ENCODE peak calls at places on chromosome 2, in ten cellular contexts. One of them, this sample, is unnamed.

GRCh38 chr2:46179037-46179621 is 118.1 kb upstream of the EPAS1 start:
- DNase-seq in AG04450: peak
- DNase-seq in kidney: peak
- DNase-seq in GM10248: peak
- DNase-seq in tibial nerve: peak
- DNase-seq in GM13976: peak
- DNase-seq in CD8-positive, alpha-beta T cell: peak
- DNase-seq in fibroblast of villous mesenchyme: peak
- DNase-seq in GM12865: peak
- DNase-seq in AG04449: peak
- DNase-seq in this sample: no peak

GRCh38 chr2:9797681-9798556 is 45.4 kb upstream of the TAF1B start:
- DNase-seq in AG04450: no peak
- DNase-seq in kidney: peak
- DNase-seq in GM12865: no peak
- DNase-seq in CD8-positive, alpha-beta T cell: no peak
- DNase-seq in GM13976: no peak
- DNase-seq in fibroblast of villous mesenchyme: no peak
- DNase-seq in tibial nerve: no peak
- DNase-seq in GM10248: no peak
- DNase-seq in AG04449: no peak
- DNase-seq in this sample: no peak

GRCh38 chr2:74917702-74918619 is 40.5 kb upstream of the POLE4 start:
- DNase-seq in GM12865: no peak
- DNase-seq in kidney: no peak
- DNase-seq in GM10248: no peak
- DNase-seq in tibial nerve: no peak
- DNase-seq in fibroblast of villous mesenchyme: peak
- DNase-seq in GM13976: no peak
- DNase-seq in AG04449: peak
- DNase-seq in CD8-positive, alpha-beta T cell: no peak
- DNase-seq in AG04450: peak
- DNase-seq in this sample: no peak

GRCh38 chr2:226140594-226140993 is 659.0 kb downstream of the IRS1 start:
- DNase-seq in GM12865: no peak
- DNase-seq in GM13976: no peak
- DNase-seq in GM10248: no peak
- DNase-seq in AG04450: no peak
- DNase-seq in fibroblast of villous mesenchyme: no peak
- DNase-seq in CD8-positive, alpha-beta T cell: no peak
- DNase-seq in tibial nerve: no peak
- DNase-seq in AG04449: no peak
- DNase-seq in kidney: no peak
- DNase-seq in this sample: no peak

GRCh38 chr2:29196792-29197788 is 81.9 kb downstream of the CLIP4 start:
- DNase-seq in CD8-positive, alpha-beta T cell: peak
- DNase-seq in AG04450: peak
- DNase-seq in GM10248: peak
- DNase-seq in kidney: no peak
- DNase-seq in tibial nerve: peak
- DNase-seq in fibroblast of villous mesenchyme: peak
- DNase-seq in AG04449: no peak
- DNase-seq in GM13976: peak
- DNase-seq in GM12865: peak
- DNase-seq in this sample: no peak

GRCh38 chr2:208983476-208983875 is 440.4 kb upstream of the MAP2 start:
- DNase-seq in GM13976: no peak
- DNase-seq in AG04450: no peak
- DNase-seq in GM12865: no peak
- DNase-seq in kidney: no peak
- DNase-seq in CD8-positive, alpha-beta T cell: no peak
- DNase-seq in AG04449: no peak
- DNase-seq in fibroblast of villous mesenchyme: no peak
- DNase-seq in GM10248: no peak
- DNase-seq in tibial nerve: no peak
- DNase-seq in this sample: no peak

GRCh38 chr2:201959626-201960025 is 74.0 kb upstream of the FZD7 start:
- DNase-seq in AG04449: no peak
- DNase-seq in AG04450: no peak
- DNase-seq in kidney: no peak
- DNase-seq in GM10248: no peak
- DNase-seq in GM12865: no peak
- DNase-seq in GM13976: no peak
- DNase-seq in tibial nerve: no peak
- DNase-seq in fibroblast of villous mesenchyme: no peak
- DNase-seq in CD8-positive, alpha-beta T cell: no peak
- DNase-seq in this sample: no peak

GRCh38 chr2:74080346-74080745 is 67.4 kb downstream of the BOLA3 start:
- DNase-seq in GM13976: peak
- DNase-seq in AG04450: no peak
- DNase-seq in CD8-positive, alpha-beta T cell: no peak
- DNase-seq in tibial nerve: no peak
- DNase-seq in GM10248: peak
- DNase-seq in fibroblast of villous mesenchyme: peak
- DNase-seq in kidney: no peak
- DNase-seq in AG04449: no peak
- DNase-seq in GM12865: no peak
- DNase-seq in this sample: no peak

GRCh38 chr2:46163804-46164569 is 133.2 kb upstream of the EPAS1 start:
- DNase-seq in GM12865: no peak
- DNase-seq in kidney: no peak
- DNase-seq in fibroblast of villous mesenchyme: no peak
- DNase-seq in AG04450: no peak
- DNase-seq in AG04449: no peak
- DNase-seq in CD8-positive, alpha-beta T cell: no peak
- DNase-seq in GM13976: no peak
- DNase-seq in tibial nerve: no peak
- DNase-seq in GM10248: no peak
- DNase-seq in this sample: no peak

GRCh38 chr2:235230809-235231601 is 262.8 kb upstream of the AGAP1 start:
- DNase-seq in GM13976: no peak
- DNase-seq in CD8-positive, alpha-beta T cell: no peak
- DNase-seq in GM10248: no peak
- DNase-seq in kidney: no peak
- DNase-seq in fibroblast of villous mesenchyme: peak
- DNase-seq in GM12865: no peak
- DNase-seq in AG04450: no peak
- DNase-seq in AG04449: no peak
- DNase-seq in tibial nerve: no peak
- DNase-seq in this sample: no peak

GRCh38 chr2:124804014-124804940 is 779.2 kb downstream of the CNTNAP5 start:
- DNase-seq in tibial nerve: no peak
- DNase-seq in kidney: no peak
- DNase-seq in CD8-positive, alpha-beta T cell: no peak
- DNase-seq in GM12865: peak
- DNase-seq in fibroblast of villous mesenchyme: peak
- DNase-seq in GM10248: peak
- DNase-seq in AG04449: no peak
- DNase-seq in GM13976: peak
- DNase-seq in AG04450: no peak
- DNase-seq in this sample: no peak

GRCh38 chr2:188725981-188726380 is 248.2 kb upstream of the COL3A1 start:
- DNase-seq in GM10248: no peak
- DNase-seq in fibroblast of villous mesenchyme: peak
- DNase-seq in tibial nerve: no peak
- DNase-seq in AG04449: peak
- DNase-seq in GM13976: no peak
- DNase-seq in AG04450: no peak
- DNase-seq in GM12865: no peak
- DNase-seq in kidney: no peak
- DNase-seq in CD8-positive, alpha-beta T cell: no peak
- DNase-seq in this sample: no peak

DNA sequence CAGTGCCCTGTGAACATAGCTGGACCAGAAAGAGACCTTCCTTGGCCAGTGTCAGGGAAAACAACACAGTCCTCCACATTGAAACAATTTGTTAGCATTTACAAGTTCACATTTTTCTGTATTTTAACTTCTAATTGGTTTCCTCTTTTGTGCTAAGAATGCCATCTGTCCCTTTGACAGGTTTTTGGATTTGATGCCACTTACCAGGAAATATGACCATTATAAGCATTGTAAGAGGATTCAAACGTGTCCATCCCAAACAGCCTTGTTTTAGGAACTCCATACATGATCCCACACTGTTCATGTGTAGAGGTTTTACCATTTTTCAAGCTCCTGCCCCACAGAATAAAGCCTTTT is 8.9 kb upstream of the MYCN start:
- DNase-seq in kidney: no peak
- DNase-seq in GM10248: no peak
- DNase-seq in AG04450: no peak
- DNase-seq in GM13976: no peak
- DNase-seq in fibroblast of villous mesenchyme: no peak
- DNase-seq in tibial nerve: no peak
- DNase-seq in CD8-positive, alpha-beta T cell: no peak
- DNase-seq in GM12865: no peak
- DNase-seq in AG04449: no peak
- DNase-seq in this sample: no peak
- TF ChIP-seq CTCF in kidney: no peak
- TF ChIP-seq CTCF in GM10248: no peak
- TF ChIP-seq CTCF in AG04450: no peak
- TF ChIP-seq CTCF in GM13976: no peak
- TF ChIP-seq CTCF in fibroblast of villous mesenchyme: no peak
- TF ChIP-seq CTCF in tibial nerve: no peak
- TF ChIP-seq CTCF in CD8-positive, alpha-beta T cell: no peak
- TF ChIP-seq CTCF in GM12865: no peak
- TF ChIP-seq CTCF in AG04449: no peak
- TF ChIP-seq CTCF in this sample: no peak

DNA sequence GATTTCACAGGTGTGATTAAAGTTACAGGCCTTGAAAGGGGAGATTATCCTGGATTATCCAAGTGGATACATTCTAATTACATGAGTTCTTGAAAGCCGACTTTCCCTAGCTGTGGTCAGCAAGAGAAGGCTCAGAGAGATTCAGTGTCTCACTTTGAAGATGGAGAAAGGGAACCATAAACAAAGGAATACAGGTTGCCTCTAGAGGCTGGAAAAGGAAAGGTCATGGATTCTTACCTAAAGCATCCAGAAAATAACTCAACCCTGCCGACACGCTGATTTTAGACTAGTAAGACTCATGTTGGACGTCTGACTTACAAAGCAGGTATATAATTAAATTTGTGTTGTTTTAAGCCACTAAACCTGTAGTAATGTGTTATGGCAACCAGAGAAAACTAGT is 1095.7 kb upstream of the ZEB2 start:
- DNase-seq in AG04449: no peak
- DNase-seq in CD8-positive, alpha-beta T cell: no peak
- DNase-seq in fibroblast of villous mesenchyme: no peak
- DNase-seq in AG04450: no peak
- DNase-seq in GM13976: no peak
- DNase-seq in tibial nerve: no peak
- DNase-seq in GM10248: no peak
- DNase-seq in kidney: no peak
- DNase-seq in GM12865: no peak
- DNase-seq in this sample: no peak
- TF ChIP-seq CTCF in AG04449: no peak
- TF ChIP-seq CTCF in CD8-positive, alpha-beta T cell: no peak
- TF ChIP-seq CTCF in fibroblast of villous mesenchyme: no peak
- TF ChIP-seq CTCF in AG04450: no peak
- TF ChIP-seq CTCF in GM13976: no peak
- TF ChIP-seq CTCF in tibial nerve: no peak
- TF ChIP-seq CTCF in GM10248: no peak
- TF ChIP-seq CTCF in kidney: no peak
- TF ChIP-seq CTCF in GM12865: no peak
- TF ChIP-seq CTCF in this sample: no peak

GRCh38 chr2:161576421-161576820 is 47.8 kb upstream of the SLC4A10 start:
- DNase-seq in CD8-positive, alpha-beta T cell: peak
- DNase-seq in GM10248: peak
- DNase-seq in GM13976: peak
- DNase-seq in GM12865: peak
- DNase-seq in AG04450: no peak
- DNase-seq in kidney: no peak
- DNase-seq in fibroblast of villous mesenchyme: peak
- DNase-seq in tibial nerve: no peak
- DNase-seq in AG04449: no peak
- DNase-seq in this sample: no peak

GRCh38 chr2:161571051-161571429 is 53.2 kb upstream of the SLC4A10 start:
- DNase-seq in AG04450: no peak
- DNase-seq in GM12865: peak
- DNase-seq in GM10248: no peak
- DNase-seq in kidney: no peak
- DNase-seq in GM13976: no peak
- DNase-seq in fibroblast of villous mesenchyme: no peak
- DNase-seq in CD8-positive, alpha-beta T cell: no peak
- DNase-seq in AG04449: no peak
- DNase-seq in tibial nerve: no peak
- DNase-seq in this sample: no peak

GRCh38 chr2:161564906-161565305 is 59.3 kb upstream of the SLC4A10 start:
- DNase-seq in fibroblast of villous mesenchyme: no peak
- DNase-seq in GM10248: no peak
- DNase-seq in AG04449: no peak
- DNase-seq in AG04450: no peak
- DNase-seq in GM13976: no peak
- DNase-seq in kidney: no peak
- DNase-seq in CD8-positive, alpha-beta T cell: no peak
- DNase-seq in tibial nerve: no peak
- DNase-seq in GM12865: no peak
- DNase-seq in this sample: no peak

GRCh38 chr2:161569401-161569800 is 54.8 kb upstream of the SLC4A10 start:
- DNase-seq in CD8-positive, alpha-beta T cell: no peak
- DNase-seq in fibroblast of villous mesenchyme: no peak
- DNase-seq in GM10248: no peak
- DNase-seq in GM12865: no peak
- DNase-seq in tibial nerve: no peak
- DNase-seq in kidney: no peak
- DNase-seq in AG04450: no peak
- DNase-seq in GM13976: no peak
- DNase-seq in AG04449: no peak
- DNase-seq in this sample: no peak

GRCh38 chr2:161570424-161571050 is 53.7 kb upstream of the SLC4A10 start:
- DNase-seq in tibial nerve: no peak
- DNase-seq in kidney: no peak
- DNase-seq in GM12865: peak
- DNase-seq in fibroblast of villous mesenchyme: no peak
- DNase-seq in AG04450: no peak
- DNase-seq in GM13976: no peak
- DNase-seq in AG04449: no peak
- DNase-seq in CD8-positive, alpha-beta T cell: no peak
- DNase-seq in GM10248: no peak
- DNase-seq in this sample: no peak
- TF ChIP-seq CTCF in tibial nerve: no peak
- TF ChIP-seq CTCF in kidney: no peak
- TF ChIP-seq CTCF in GM12865: peak
- TF ChIP-seq CTCF in fibroblast of villous mesenchyme: peak
- TF ChIP-seq CTCF in AG04450: peak
- TF ChIP-seq CTCF in GM13976: no peak
- TF ChIP-seq CTCF in AG04449: no peak
- TF ChIP-seq CTCF in CD8-positive, alpha-beta T cell: no peak
- TF ChIP-seq CTCF in GM10248: no peak
- TF ChIP-seq CTCF in this sample: peak

DNA sequence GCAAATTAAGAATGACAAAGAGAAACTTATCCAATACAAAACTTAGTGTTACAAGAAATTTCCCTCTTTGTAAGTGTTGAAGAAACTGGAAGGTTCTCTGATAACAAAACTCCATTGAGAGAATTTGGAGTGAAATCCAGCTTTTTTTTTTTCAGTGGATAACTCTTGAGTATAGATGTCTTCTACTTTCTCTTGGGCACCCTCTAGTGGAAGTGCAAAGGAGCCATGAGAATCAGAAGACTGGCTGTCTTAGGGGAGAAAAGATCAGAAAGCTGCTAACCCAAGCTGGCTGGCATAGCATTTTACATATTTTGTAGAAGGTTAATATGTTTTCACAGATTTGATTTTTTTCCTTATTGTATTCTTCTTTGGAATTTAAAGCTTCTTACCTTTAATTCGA is 138.8 kb upstream of the SATB2 start:
- DNase-seq in GM12865: peak
- DNase-seq in AG04450: no peak
- DNase-seq in tibial nerve: no peak
- DNase-seq in AG04449: no peak
- DNase-seq in kidney: no peak
- DNase-seq in fibroblast of villous mesenchyme: peak
- DNase-seq in CD8-positive, alpha-beta T cell: no peak
- DNase-seq in GM13976: no peak
- DNase-seq in GM10248: no peak
- DNase-seq in this sample: no peak
- TF ChIP-seq CTCF in GM12865: peak
- TF ChIP-seq CTCF in AG04450: peak
- TF ChIP-seq CTCF in tibial nerve: peak
- TF ChIP-seq CTCF in AG04449: peak
- TF ChIP-seq CTCF in kidney: no peak
- TF ChIP-seq CTCF in fibroblast of villous mesenchyme: peak
- TF ChIP-seq CTCF in CD8-positive, alpha-beta T cell: no peak
- TF ChIP-seq CTCF in GM13976: peak
- TF ChIP-seq CTCF in GM10248: peak
- TF ChIP-seq CTCF in this sample: peak

This sample was measured in type B pancreatic cell.